ENCODE peak calls at places on chromosomes 3 and 15, in seven cellular contexts. B is DMS53, A is NB4, Z is endothelial cell, Q is fibroblast of pulmonary artery, L is hypothalamus, F is skeletal muscle cell. O is an unnamed sample.

GRCh38 chr15:90142216-90143175 is 40.2 kb upstream of the IDH2 start:
- DNase-seq in Z (no peak), F (no peak), B (no peak), L (no peak), Q (no peak), A (peak; percentile 88), O (no peak)

GRCh38 chr3:47850062-47850802 is 47.3 kb downstream of the DHX30 start:
- DNase-seq in L (no peak), A (peak; percentile 44), Q (peak; percentile 45), F (no peak), Z (no peak), B (peak; percentile 30), O (no peak)

GRCh38 chr15:63461230-63461629 is 43.2 kb upstream of the USP3 start:
- DNase-seq in Z (peak; percentile 42), B (no peak), Q (peak; percentile 44), F (no peak), A (no peak), L (peak; percentile 57), O (no peak)

GRCh38 chr3:191003742-191004141 is 141.2 kb upstream of the GMNC start:
- DNase-seq in A (no peak), Q (no peak), Z (no peak), F (no peak), L (no peak), B (no peak), O (no peak)

GRCh38 chr15:91953432-91953831 is 99.9 kb downstream of the SLCO3A1 start:
- DNase-seq in F (no peak), A (no peak), Z (no peak), L (no peak), B (peak; percentile 15), Q (no peak), O (no peak)

GRCh38 chr15:39666671-39667070 is 85.8 kb downstream of the THBS1 start:
- DNase-seq in A (no peak), Z (no peak), Q (peak; percentile 42), L (no peak), F (no peak), B (no peak), O (peak; percentile 70)

GRCh38 chr3:133374706-133375105 is 25.1 kb upstream of the BFSP2 start:
- DNase-seq in Q (peak; percentile 12), A (no peak), B (no peak), F (peak; percentile 14), L (no peak), Z (no peak), O (no peak)

GRCh38 chr3:38345879-38346583 is 554 bp upstream of the XYLB start:
- DNase-seq in L (no peak), F (no peak), Q (peak; percentile 10), B (no peak), Z (no peak), A (no peak), O (no peak)

GRCh38 chr3:18027161-18027939 is 284.9 kb upstream of the TBC1D5 start:
- DNase-seq in L (no peak), B (no peak), Z (no peak), F (peak; percentile 16), Q (peak; percentile 8), A (no peak), O (peak; percentile 72)

GRCh38 chr3:75655501-75655904 is 8.6 kb upstream of the FRG2C start:
- DNase-seq in F (no peak), L (no peak), Q (no peak), A (no peak), Z (peak; percentile 26), B (no peak), O (no peak)

GRCh38 chr3:71360170-71360569 is 223.4 kb downstream of the FOXP1 start:
- DNase-seq in A (no peak), L (no peak), Z (no peak), Q (no peak), B (no peak), F (no peak), O (no peak)

GRCh38 chr3:143668924-143669790 is 179.1 kb downstream of the SLC9A9 start:
- DNase-seq in A (no peak), Z (no peak), F (peak; percentile 59), L (no peak), B (no peak), Q (no peak), O (no peak)

GRCh38 chr15:81575436-81576123 is 201.6 kb upstream of the TMC3 start:
- DNase-seq in B (peak; percentile 82), Z (no peak), Q (peak; percentile 6), L (no peak), F (no peak), A (no peak), O (no peak)

GRCh38 chr3:79056498-79056897 is 711.3 kb downstream of the ROBO1 start:
- DNase-seq in Z (no peak), B (no peak), L (no peak), Q (no peak), F (no peak), A (no peak), O (no peak)

GRCh38 chr3:79843180-79843579 is 75.4 kb upstream of the ROBO1 start:
- DNase-seq in Z (no peak), B (no peak), L (no peak), F (no peak), A (no peak), Q (peak; percentile 3), O (no peak)

GRCh38 chr3:175336406-175337133 is 477.4 kb downstream of the NAALADL2 start:
- DNase-seq in A (no peak), Z (no peak), Q (no peak), B (peak; percentile 80), L (no peak), F (no peak), O (no peak)

GRCh38 chr3:54822206-54822605 is 105.7 kb downstream of the LRTM1 start:
- DNase-seq in F (no peak), Q (peak; percentile 69), A (peak; percentile 13), Z (no peak), L (no peak), B (no peak), O (peak; percentile 66)

GRCh38 chr15:73482184-73482583 is 39.2 kb downstream of the REC114 start:
- DNase-seq in B (no peak), L (no peak), Z (no peak), A (peak; percentile 25), F (no peak), Q (no peak), O (no peak)

GRCh38 chr15:63291507-63291906 is 14.1 kb downstream of the APH1B start:
- DNase-seq in Z (no peak), A (no peak), F (peak; percentile 69), L (no peak), B (no peak), Q (peak; percentile 91), O (peak; percentile 77)

GRCh38 chr3:170301404-170301803 is 56.1 kb upstream of the SKIL start:
- DNase-seq in F (no peak), Q (peak; percentile 71), Z (no peak), B (no peak), A (peak; percentile 62), L (no peak), O (no peak)

GRCh38 chr15:71469393-71469792 is 341.0 kb upstream of the NR2E3 start:
- DNase-seq in Z (no peak), B (no peak), F (no peak), A (no peak), Q (no peak), L (no peak), O (no peak)

GRCh38 chr15:71880276-71880675 is 69.9 kb downstream of the NR2E3 start:
- DNase-seq in L (no peak), Q (no peak), Z (no peak), A (no peak), B (no peak), F (no peak), O (no peak)

GRCh38 chr3:188507244-188507720 is 353.3 kb downstream of the LPP start:
- DNase-seq in L (no peak), Q (peak; percentile 94), B (no peak), A (peak; percentile 25), F (peak; percentile 90), Z (no peak), O (peak; percentile 95)

GRCh38 chr3:13034109-13034800 is 39.0 kb downstream of the IQSEC1 start:
- DNase-seq in L (no peak), F (no peak), B (no peak), Q (no peak), A (no peak), Z (no peak), O (no peak)

GRCh38 chr3:41933154-41933676 is 28.7 kb downstream of the ULK4 start:
- DNase-seq in L (no peak), Z (no peak), Q (peak; percentile 85), F (peak; percentile 51), A (no peak), B (no peak), O (peak; percentile 79)

GRCh38 chr3:71006810-71007785 is 576.4 kb downstream of the FOXP1 start:
- DNase-seq in A (peak; percentile 43), Z (no peak), L (no peak), B (peak; percentile 33), F (no peak), Q (peak; percentile 46), O (no peak)

GRCh38 chr3:118801899-118802298 is 232.7 kb downstream of the IGSF11 start:
- DNase-seq in F (no peak), A (no peak), Q (no peak), B (no peak), L (no peak), Z (no peak), O (no peak)

GRCh38 chr3:50195501-50196252 is 4.3 kb downstream of the GNAT1 start:
- DNase-seq in A (no peak), L (no peak), B (peak; percentile 66), Z (no peak), Q (no peak), F (no peak), O (no peak)

O was measured in astrocyte of the cerebellum.